ENCODE peak calls at places on chromosomes 7 and 10, in four cellular contexts. C is lower lobe of right lung, U is uterus, W is MCF 10A. G is an unnamed sample.
A peak's percentile ranks its signal among the peaks of the same experiment; 100 is the strongest.

GRCh38 chr7:19111474-19112143 is 5.8 kb downstream of the TWIST1 start:
- DNase-seq in C (no peak), U (no peak), W (no peak), G (no peak)

GRCh38 chr7:19442016-19442785 is 266.6 kb downstream of the POLR1F start:
- DNase-seq in C (no peak), U (no peak), W (peak; percentile 67), G (peak; percentile 63)

GRCh38 chr7:36153571-36154097 is 580 bp downstream of the EEPD1 start:
- DNase-seq in C (peak; percentile 76), U (no peak), W (no peak), G (no peak)

GRCh38 chr7:158167373-158167772 is 420.2 kb downstream of the PTPRN2 start:
- DNase-seq in C (no peak), U (no peak), W (no peak), G (no peak)

GRCh38 chr10:112307631-112308502 is 24.7 kb downstream of the TECTB start:
- DNase-seq in C (peak; percentile 50), U (no peak), W (peak; percentile 74), G (peak; percentile 60)

GRCh38 chr10:5490698-5491464 is 8.5 kb downstream of the CALML5 start:
- DNase-seq in C (no peak), U (no peak), W (no peak), G (no peak)

GRCh38 chr7:6579446-6579845 is 2.2 kb downstream of the ZDHHC4 start:
- DNase-seq in C (no peak), U (no peak), W (no peak), G (no peak)

GRCh38 chr7:6272481-6273323 is at the start of gene CYTH3:
- DNase-seq in C (peak; percentile 86), U (peak; percentile 89), W (peak; percentile 70), G (peak; percentile 85)

GRCh38 chr10:86079088-86079487 is 287.5 kb downstream of the GRID1 start:
- DNase-seq in C (no peak), U (no peak), W (peak; percentile 10), G (no peak)

GRCh38 chr7:81150951-81151361 is 232.1 kb upstream of the SEMA3C start:
- DNase-seq in C (no peak), U (no peak), W (no peak), G (peak; percentile 8)

GRCh38 chr7:22200238-22200637 is 156.7 kb downstream of the RAPGEF5 start:
- DNase-seq in C (no peak), U (no peak), W (no peak), G (no peak)

GRCh38 chr7:108088729-108089128 is 41.4 kb downstream of the LAMB4 start:
- DNase-seq in C (no peak), U (no peak), W (no peak), G (no peak)

GRCh38 chr7:102321351-102322201 is 34.7 kb downstream of the SPDYE6 start:
- DNase-seq in C (no peak), U (no peak), W (no peak), G (peak; percentile 33)

GRCh38 chr10:132142396-132143161 is 44.2 kb upstream of the DPYSL4 start:
- DNase-seq in C (peak; percentile 47), U (peak; percentile 48), W (peak; percentile 36), G (no peak)

GRCh38 chr7:99825873-99826272 is 1.9 kb upstream of the CYP3A43 start:
- DNase-seq in C (no peak), U (no peak), W (no peak), G (no peak)

GRCh38 chr10:47030191-47030698 is 119.0 kb downstream of the PTPN20 start:
- DNase-seq in C (peak; percentile 36), U (peak; percentile 9), W (no peak), G (no peak)

GRCh38 chr7:1385809-1386622 is 73.3 kb downstream of the MICALL2 start:
- DNase-seq in C (no peak), U (no peak), W (no peak), G (no peak)

GRCh38 chr7:118169146-118169545 is 14.8 kb upstream of the LSM8 start:
- DNase-seq in C (no peak), U (no peak), W (no peak), G (peak; percentile 9)

GRCh38 chr7:115618676-115619075 is 411.9 kb downstream of the TFEC start:
- DNase-seq in C (no peak), U (no peak), W (no peak), G (no peak)

GRCh38 chr7:5827755-5828154 is 46.3 kb upstream of the RNF216 start:
- DNase-seq in C (peak; percentile 52), U (no peak), W (peak; percentile 50), G (peak; percentile 31)

GRCh38 chr10:43944742-43945730 is 296.4 kb upstream of the ZNF32 start:
- DNase-seq in C (no peak), U (peak; percentile 10), W (no peak), G (no peak)

GRCh38 chr10:125103466-125104377 is 56.6 kb downstream of the CTBP2 start:
- DNase-seq in C (no peak), U (peak; percentile 11), W (no peak), G (no peak)

GRCh38 chr7:31335889-31336201 is 4.7 kb downstream of the NEUROD6 start:
- DNase-seq in C (no peak), U (no peak), W (no peak), G (no peak)

GRCh38 chr10:12708921-12709320 is 292.6 kb downstream of the CCDC3 start:
- DNase-seq in C (no peak), U (no peak), W (peak; percentile 62), G (peak; percentile 59)

GRCh38 chr10:104614245-104614831 is 26.8 kb upstream of the SORCS3 start:
- DNase-seq in C (no peak), U (no peak), W (peak; percentile 59), G (peak; percentile 54)

GRCh38 chr10:130790339-130790738 is 521.2 kb downstream of the TCERG1L start:
- DNase-seq in C (no peak), U (no peak), W (no peak), G (no peak)

DNA sequence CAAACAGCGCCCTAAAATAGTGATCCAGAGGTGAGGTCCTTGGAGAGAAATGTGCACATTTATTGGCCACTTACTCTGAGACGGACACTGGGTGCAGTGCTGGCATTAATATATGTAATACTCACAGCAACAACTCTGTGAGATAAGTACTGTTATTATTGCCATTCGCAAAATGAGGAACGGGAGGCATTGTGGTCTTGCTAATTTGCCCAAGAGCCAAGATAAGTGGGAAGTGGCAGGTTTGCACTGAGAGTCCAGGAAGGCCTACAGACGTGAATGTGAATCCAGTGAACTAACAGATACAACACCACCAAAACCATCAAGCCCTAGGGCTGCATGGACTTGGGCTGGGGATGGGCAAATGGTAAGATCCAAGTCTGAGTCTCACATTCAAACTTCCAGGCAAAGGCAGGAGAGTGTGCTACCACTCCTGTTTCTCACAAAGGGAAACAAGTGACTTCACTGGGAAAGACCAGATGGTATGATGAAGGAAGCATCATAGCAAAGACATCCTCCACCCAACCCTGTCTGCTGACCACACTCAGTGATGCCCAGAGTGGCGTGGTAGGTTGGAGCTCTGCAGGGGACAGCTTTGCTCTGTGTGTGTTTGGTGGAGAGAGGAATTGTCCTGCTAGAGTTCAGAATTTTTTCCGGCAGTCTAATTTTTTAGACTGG is 19.2 kb downstream of the TMEM273 start:
- DNase-seq in C (no peak), U (no peak), W (no peak), G (no peak)
- TF ChIP-seq CTCF in C (no peak), U (no peak), W (no peak), G (no peak)

DNA sequence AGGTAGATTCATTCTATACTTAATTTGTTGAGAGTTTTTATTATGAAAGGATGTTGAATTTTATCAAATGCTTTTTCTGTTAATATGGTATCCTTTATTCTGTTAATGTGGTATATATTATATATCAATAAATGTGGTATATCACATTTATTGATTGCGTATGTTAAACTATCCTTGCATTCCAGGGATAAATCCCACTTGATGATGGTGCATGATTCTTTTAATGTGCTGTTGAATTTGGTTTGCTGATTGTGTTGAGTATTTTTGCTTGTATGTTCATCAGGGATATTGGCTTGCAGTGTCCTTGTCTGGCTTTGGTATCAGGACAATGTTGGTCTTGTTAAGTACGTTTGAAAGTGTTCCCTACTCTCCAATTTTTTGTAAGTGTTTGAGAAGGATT is 11.9 kb downstream of the LRMDA start:
- DNase-seq in C (no peak), U (no peak), W (no peak), G (no peak)
- TF ChIP-seq CTCF in C (no peak), U (no peak), W (no peak), G (no peak)

GRCh38 chr7:52920977-52921376 is 114.5 kb upstream of the POM121L12 start:
- DNase-seq in C (no peak), U (no peak), W (no peak), G (no peak)

GRCh38 chr7:52917982-52918578 is 117.4 kb upstream of the POM121L12 start:
- DNase-seq in C (no peak), U (no peak), W (peak; percentile 11), G (no peak)
- TF ChIP-seq CTCF in C (no peak), U (no peak), W (peak; percentile 41), G (no peak)

GRCh38 chr7:154693646-154694045 is 309.3 kb downstream of the PAXIP1 start:
- DNase-seq in C (no peak), U (no peak), W (no peak), G (no peak)

GRCh38 chr7:154696556-154696955 is 306.4 kb downstream of the PAXIP1 start:
- DNase-seq in C (no peak), U (no peak), W (no peak), G (no peak)

GRCh38 chr7:154699421-154699820 is 303.5 kb downstream of the PAXIP1 start:
- DNase-seq in C (no peak), U (no peak), W (no peak), G (no peak)

GRCh38 chr7:154695836-154696235 is 307.1 kb downstream of the PAXIP1 start:
- DNase-seq in C (no peak), U (no peak), W (no peak), G (no peak)

DNA sequence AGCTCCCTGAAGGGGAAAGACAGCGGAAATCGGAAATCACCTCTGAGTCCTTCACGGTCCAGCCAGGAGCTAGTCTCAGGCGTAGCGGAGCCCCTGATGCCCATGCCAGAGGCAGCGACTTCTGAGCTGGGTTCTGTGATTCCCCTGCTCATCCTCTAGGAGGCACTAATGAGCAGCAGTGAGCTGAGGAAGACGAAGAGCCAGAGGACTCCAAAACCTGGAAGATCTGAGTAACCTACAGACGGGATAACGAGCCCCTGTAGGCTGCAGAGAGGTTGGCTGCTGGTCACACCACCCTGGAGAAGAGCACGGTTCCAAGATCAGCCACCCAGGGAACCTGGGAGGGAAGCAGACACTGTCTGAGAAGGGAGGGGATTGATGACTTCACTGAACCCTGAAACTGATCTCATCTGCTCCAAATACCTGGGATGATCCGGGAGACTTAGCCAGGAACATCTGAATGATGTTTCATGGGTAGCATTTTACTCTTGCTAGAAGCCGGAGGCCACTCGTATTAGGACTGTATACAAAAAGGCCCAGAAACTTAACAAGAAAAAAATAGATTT is 304.1 kb downstream of the PAXIP1 start:
- DNase-seq in C (no peak), U (no peak), W (no peak), G (no peak)
- TF ChIP-seq CTCF in C (peak; percentile 22), U (no peak), W (no peak), G (no peak)